ENCODE peak calls at places on chromosomes 3 and 15, in five cellular contexts. F is dorsolateral prefrontal cortex; U is AG08396; N is activated naive CD4-positive, alpha-beta T cell treated with anti-CD3 and anti-CD28 coated beads, Interleukin-2, amount 50 U/mL, for 16 hours; B is fibroblast of lung. D is an unnamed sample.

GRCh38 chr3:118097226-118097625 is 937.4 kb downstream of the IGSF11 start:
- DNase-seq in F (no peak), U (no peak), N (no peak), B (no peak), D (no peak)

GRCh38 chr3:146019508-146019907 is 141.5 kb downstream of the PLOD2 start:
- DNase-seq in F (no peak), U (peak), N (no peak), B (peak), D (no peak)

GRCh38 chr3:99878005-99878404 is 60.3 kb downstream of the CMSS1 start:
- DNase-seq in F (no peak), U (peak), N (no peak), B (peak), D (no peak)

GRCh38 chr3:11622846-11623550 is 20.7 kb downstream of the VGLL4 start:
- DNase-seq in F (no peak), U (no peak), N (no peak), B (no peak), D (no peak)

GRCh38 chr15:49155834-49156627 is 632 bp upstream of the COPS2 start:
- DNase-seq in F (peak), U (peak), N (no peak), B (peak), D (no peak)

GRCh38 chr3:127855246-127855645 is 32.9 kb upstream of the MGLL start:
- DNase-seq in F (no peak), U (no peak), N (no peak), B (no peak), D (no peak)

GRCh38 chr15:40693904-40694705 is 869 bp upstream of the RAD51 start:
- DNase-seq in F (peak), U (no peak), N (no peak), B (no peak), D (peak)

GRCh38 chr15:95591886-95592285 is 738.6 kb upstream of the NR2F2 start:
- DNase-seq in F (no peak), U (no peak), N (no peak), B (no peak), D (no peak)

GRCh38 chr3:128006061-128006470 is 46.2 kb upstream of the SEC61A1 start:
- DNase-seq in F (no peak), U (no peak), N (no peak), B (no peak), D (no peak)

GRCh38 chr3:150925751-150926201 is 20.5 kb upstream of the MINDY4B start:
- DNase-seq in F (no peak), U (peak), N (peak), B (peak), D (peak)

GRCh38 chr3:127589600-127590281 is 792 bp downstream of the TPRA1 start:
- DNase-seq in F (no peak), U (peak), N (peak), B (no peak), D (peak)

GRCh38 chr3:54987719-54988118 is 59.9 kb upstream of the LRTM1 start:
- DNase-seq in F (no peak), U (no peak), N (no peak), B (no peak), D (no peak)

GRCh38 chr3:52423214-52423613 is 21.7 kb downstream of the SEMA3G start:
- DNase-seq in F (no peak), U (no peak), N (no peak), B (no peak), D (no peak)

GRCh38 chr15:78914027-78914764 is 30.6 kb downstream of the CTSH start:
- DNase-seq in F (peak), U (no peak), N (no peak), B (peak), D (no peak)

GRCh38 chr3:27431116-27431515 is 53.1 kb downstream of the SLC4A7 start:
- DNase-seq in F (no peak), U (peak), N (no peak), B (peak), D (no peak)

GRCh38 chr3:195807681-195808121 is 4.0 kb downstream of the MUC4 start:
- DNase-seq in F (no peak), U (no peak), N (no peak), B (no peak), D (no peak)

GRCh38 chr3:129777806-129778205 is 115.7 kb downstream of the TMCC1 start:
- DNase-seq in F (no peak), U (peak), N (no peak), B (no peak), D (no peak)

GRCh38 chr15:96893159-96893906 is 562.8 kb downstream of the NR2F2 start:
- DNase-seq in F (no peak), U (peak), N (no peak), B (peak), D (no peak)

GRCh38 chr3:143171141-143171651 is 51.6 kb downstream of the CHST2 start:
- DNase-seq in F (no peak), U (no peak), N (no peak), B (peak), D (no peak)

GRCh38 chr3:161423911-161424522 is 52.7 kb upstream of the SPTSSB start:
- DNase-seq in F (no peak), U (peak), N (no peak), B (peak), D (no peak)

GRCh38 chr3:165883866-165884478 is 46.7 kb upstream of the BCHE start:
- DNase-seq in F (no peak), U (no peak), N (no peak), B (peak), D (no peak)

GRCh38 chr15:67415186-67415585 is 105.7 kb upstream of the C15orf61 start:
- DNase-seq in F (no peak), U (no peak), N (no peak), B (no peak), D (no peak)

GRCh38 chr15:76799760-76800159 is 105.4 kb downstream of the SCAPER start:
- DNase-seq in F (no peak), U (peak), N (no peak), B (peak), D (no peak)

GRCh38 chr3:52684184-52684583 is 1.5 kb downstream of the PBRM1 start:
- DNase-seq in F (no peak), U (no peak), N (no peak), B (no peak), D (no peak)

GRCh38 chr3:15064299-15064834 is 748 bp downstream of the MRPS25 start:
- DNase-seq in F (no peak), U (peak), N (peak), B (peak), D (no peak)

GRCh38 chr3:9452417-9452816 is 55.0 kb downstream of the SETD5 start:
- DNase-seq in F (no peak), U (no peak), N (no peak), B (peak), D (no peak)

GRCh38 chr3:11621077-11621476 is 22.6 kb downstream of the VGLL4 start:
- DNase-seq in F (no peak), U (no peak), N (no peak), B (no peak), D (no peak)

GRCh38 chr15:74425634-74426033 is 8.1 kb downstream of the SEMA7A start:
- DNase-seq in F (no peak), U (no peak), N (no peak), B (no peak), D (no peak)

GRCh38 chr3:123740391-123740822 is 143.7 kb downstream of the MYLK start:
- DNase-seq in F (no peak), U (no peak), N (no peak), B (no peak), D (no peak)

GRCh38 chr3:43559961-43560360 is 61.9 kb downstream of the ANO10 start:
- DNase-seq in F (no peak), U (no peak), N (no peak), B (no peak), D (no peak)

GRCh38 chr3:149657458-149657795 is 398 bp downstream of the WWTR1 start:
- DNase-seq in F (no peak), U (peak), N (peak), B (peak), D (no peak)

D was measured in activated CD8-positive, alpha-beta memory T cell treated with anti-CD3 and anti-CD28 coated beads for 24 hours.